ENCODE peak calls at places on chromosomes 3 and 15, in eight cellular contexts. W, E, X, H, J, I, A and S are unnamed samples.

GRCh38 chr15:83653639-83654378 is at the start of gene ADAMTSL3:
- DNase-seq in W (peak; percentile 15), A (peak; percentile 78), H (peak; percentile 77), I (peak; percentile 33), E (no peak), X (no peak), J (peak; percentile 96), S (no peak)

GRCh38 chr15:87779746-87780145 is 476.8 kb downstream of the NTRK3 start:
- DNase-seq in W (no peak), H (no peak), A (no peak), J (no peak), E (no peak), X (no peak), I (no peak), S (no peak)

GRCh38 chr3:69305011-69305410 is 80.9 kb downstream of the FRMD4B start:
- DNase-seq in X (no peak), J (no peak), I (peak; percentile 82), A (no peak), H (no peak), E (peak; percentile 53), W (no peak), S (no peak)

GRCh38 chr3:40019371-40019770 is 210.0 kb downstream of the MYRIP start:
- DNase-seq in X (no peak), I (no peak), J (no peak), A (no peak), H (no peak), E (no peak), W (peak; percentile 22), S (no peak)

GRCh38 chr3:27360113-27361078 is 8.8 kb downstream of the NEK10 start:
- DNase-seq in W (peak; percentile 87), X (peak; percentile 51), A (no peak), J (no peak), H (no peak), I (peak; percentile 82), E (peak; percentile 98), S (no peak)

GRCh38 chr3:65532164-65532563 is 506.6 kb downstream of the MAGI1 start:
- DNase-seq in I (no peak), J (no peak), X (no peak), W (no peak), E (no peak), H (no peak), A (no peak), S (no peak)

GRCh38 chr3:10474847-10475246 is 30.5 kb downstream of the ATP2B2 start:
- DNase-seq in H (no peak), X (no peak), A (no peak), E (no peak), J (no peak), I (no peak), W (no peak), S (no peak)

GRCh38 chr3:163939926-163940325 is 1138.4 kb downstream of the SI start:
- DNase-seq in I (peak; percentile 16), A (no peak), E (no peak), H (no peak), J (no peak), W (no peak), X (peak; percentile 19), S (no peak)

GRCh38 chr3:65975031-65975430 is 63.7 kb downstream of the MAGI1 start:
- DNase-seq in W (no peak), A (no peak), I (no peak), H (no peak), E (no peak), X (no peak), J (no peak), S (no peak)

GRCh38 chr3:172991424-172991996 is 149.5 kb downstream of the SPATA16 start:
- DNase-seq in I (no peak), W (no peak), A (no peak), E (no peak), J (no peak), H (no peak), X (no peak), S (no peak)

GRCh38 chr15:74511583-74511982 is 29.4 kb upstream of the ARID3B start:
- DNase-seq in W (no peak), I (no peak), J (no peak), A (no peak), H (no peak), X (peak; percentile 11), E (no peak), S (no peak)

DNA sequence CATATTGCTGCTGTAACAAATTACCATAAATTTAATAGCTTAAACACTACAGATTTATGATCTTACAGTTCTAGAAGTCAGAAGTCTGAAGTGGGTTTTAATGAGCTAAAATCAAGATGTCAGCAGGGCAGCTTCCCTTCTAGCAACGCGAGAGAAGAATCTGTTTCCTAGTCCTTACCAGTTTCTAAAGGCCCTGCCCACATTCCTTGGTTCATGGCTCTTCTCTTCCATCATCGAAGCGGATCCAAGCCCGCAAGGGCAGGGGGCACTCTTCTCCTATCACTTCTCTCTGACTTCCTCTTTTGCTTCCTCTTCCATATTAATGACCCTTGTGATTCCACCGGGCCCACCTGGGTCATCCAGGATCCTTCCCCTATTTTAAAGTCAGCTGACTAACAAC is 16.1 kb downstream of the MINDY4B start:
- DNase-seq in I (no peak), E (no peak), W (no peak), J (no peak), H (no peak), X (no peak), A (no peak), S (no peak)
- H3K4me3 ChIP-seq in I (no peak overlapping the region), E (no peak overlapping the region), W (no peak overlapping the region), J (no peak overlapping the region), H (no peak overlapping the region), X (no peak overlapping the region), A (no peak overlapping the region), S (no peak overlapping the region)

GRCh38 chr15:40843885-40844542 is at the start of gene SPINT1:
- DNase-seq in H (no peak), X (no peak), A (no peak), I (peak; percentile 62), E (no peak), J (peak; percentile 61), W (peak; percentile 89), S (no peak)

GRCh38 chr15:40838756-40839155 is 5.1 kb upstream of the SPINT1 start:
- DNase-seq in I (no peak), W (no peak), J (no peak), X (no peak), E (no peak), H (no peak), A (no peak), S (no peak)

GRCh38 chr15:40843183-40843884 is 514 bp upstream of the SPINT1 start:
- DNase-seq in A (no peak), E (no peak), H (no peak), W (peak; percentile 31), I (no peak), J (no peak), X (no peak), S (no peak)

GRCh38 chr15:40844543-40844981 is 714 bp downstream of the SPINT1 start:
- DNase-seq in I (no peak), W (peak; percentile 31), E (no peak), X (no peak), H (no peak), J (peak; percentile 60), A (no peak), S (no peak)

DNA sequence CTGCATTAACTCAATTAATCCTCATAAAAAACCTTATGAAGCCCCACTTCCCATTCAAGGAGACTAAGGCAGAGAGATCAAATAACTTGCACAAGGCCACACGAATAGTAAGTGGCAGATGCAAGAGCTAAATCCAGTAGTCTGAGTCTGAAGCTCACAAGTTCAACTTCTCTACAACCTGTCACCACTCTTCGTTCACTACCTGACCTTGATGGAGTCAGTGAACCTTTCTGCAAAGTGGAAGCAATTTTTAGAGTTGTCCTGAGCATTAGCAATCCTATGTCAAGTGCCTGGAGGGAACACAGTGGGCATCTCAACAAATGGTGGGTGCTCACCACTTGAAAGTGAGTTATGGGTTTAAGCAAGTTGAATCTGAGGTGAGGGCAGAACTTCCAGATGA is 2.1 kb upstream of the SPINT1 start:
- DNase-seq in W (no peak), E (no peak), I (no peak), X (no peak), J (no peak), A (no peak), H (no peak), S (no peak)
- H3K27me3 ChIP-seq in W (no peaks in the 10 kb centered on the region), E (peaks cover 11% of the 10 kb centered on the region), I (no peaks in the 10 kb centered on the region), X (no peaks in the 10 kb centered on the region), J (no peaks in the 10 kb centered on the region), A (peaks cover 2% of the 10 kb centered on the region), H (peaks cover 6% of the 10 kb centered on the region), S (peaks cover 30% of the 10 kb centered on the region)

GRCh38 chr3:105847865-105848264 is 20.9 kb downstream of the CBLB start:
- DNase-seq in X (no peak), J (no peak), E (no peak), A (no peak), I (no peak), H (no peak), W (no peak), S (no peak)
- H3K4me3 ChIP-seq in X (no peak overlapping the region), J (no peak overlapping the region), E (no peak overlapping the region), A (no peak overlapping the region), I (no peak overlapping the region), H (no peak overlapping the region), W (no peak overlapping the region), S (no peak overlapping the region)

GRCh38 chr3:72262707-72263106 is 477.8 kb upstream of the PROK2 start:
- DNase-seq in X (no peak), A (no peak), W (no peak), E (no peak), I (no peak), J (no peak), H (no peak), S (no peak)

GRCh38 chr3:72263223-72264015 is 478.5 kb upstream of the PROK2 start:
- DNase-seq in H (no peak), J (no peak), E (no peak), W (no peak), X (no peak), I (no peak), A (no peak), S (no peak)

GRCh38 chr3:72260590-72260914 is 475.6 kb upstream of the PROK2 start:
- DNase-seq in I (no peak), E (no peak), H (no peak), J (no peak), A (no peak), X (no peak), W (no peak), S (no peak)

GRCh38 chr3:72259755-72260589 is 475.0 kb upstream of the PROK2 start:
- DNase-seq in E (no peak), J (no peak), A (no peak), I (no peak), X (no peak), W (no peak), H (no peak), S (no peak)

DNA sequence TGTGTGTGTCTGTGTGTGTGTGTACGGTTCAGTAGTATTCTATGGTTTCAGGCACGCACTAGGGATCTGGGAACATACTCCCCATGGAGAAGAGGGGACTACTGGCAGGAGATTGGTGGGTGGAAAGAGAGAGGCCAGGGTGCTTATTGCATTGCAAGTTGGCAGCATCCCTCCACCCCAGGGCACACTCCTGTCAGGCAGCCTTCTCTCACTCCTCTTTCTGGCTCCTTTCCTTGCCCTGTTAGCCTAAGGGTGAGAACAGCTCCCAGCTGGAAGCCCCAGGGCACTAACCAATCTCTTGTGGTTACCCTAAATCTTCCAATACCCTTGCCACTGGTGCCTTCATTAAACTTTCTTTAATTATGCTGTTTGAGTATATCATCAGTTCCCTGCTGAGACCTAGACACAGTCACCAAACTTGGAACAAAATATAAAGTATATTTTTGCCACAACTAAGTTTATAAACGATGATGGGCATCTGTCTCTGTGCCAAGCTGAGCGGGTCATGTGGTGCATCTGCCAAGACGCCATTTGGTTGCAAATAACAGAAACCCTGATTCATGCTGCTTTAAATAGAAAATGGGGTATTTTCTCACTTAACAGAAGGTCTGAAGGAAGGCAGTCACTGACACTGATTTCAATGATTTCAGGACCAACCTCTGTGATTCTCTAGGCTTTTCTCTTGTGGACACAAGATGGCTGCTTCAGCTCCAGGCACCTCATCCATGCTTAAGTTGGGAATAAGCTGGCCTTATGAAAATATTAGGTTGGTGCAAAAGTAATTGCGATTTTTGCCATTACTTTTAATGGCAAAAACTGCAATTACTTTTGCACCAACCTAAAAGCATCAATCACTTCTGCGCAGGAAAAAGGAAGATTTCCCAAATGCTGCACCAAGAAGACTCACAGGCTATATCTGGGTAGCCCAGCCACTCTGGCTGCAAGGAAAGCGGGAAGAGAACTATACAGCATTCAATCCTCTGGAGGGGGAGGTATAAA is 476.9 kb upstream of the PROK2 start:
- DNase-seq in X (no peak), A (no peak), W (no peak), J (no peak), E (no peak), H (no peak), I (no peak), S (no peak)
- H3K27me3 ChIP-seq in X (no peaks in the 10 kb centered on the region), A (no peaks in the 10 kb centered on the region), W (no peaks in the 10 kb centered on the region), J (no peaks in the 10 kb centered on the region), E (peaks cover 50% of the 10 kb centered on the region), H (no peaks in the 10 kb centered on the region), I (peaks cover 15% of the 10 kb centered on the region), S (peaks cover 46% of the 10 kb centered on the region)